ENCODE peak calls at places on chromosome 10, in four cellular contexts. T is epithelial cell of esophagus, D is psoas muscle, F is tibial artery. L is an unnamed sample.
A peak's percentile ranks its signal among the peaks of the same experiment; 100 is the strongest.

GRCh38 chr10:103722632-103723031 is 132.7 kb downstream of the SH3PXD2A start:
- DNase-seq in T (no peak), D (no peak), F (no peak), L (no peak)

GRCh38 chr10:44424298-44424697 is 39.4 kb upstream of the CXCL12 start:
- DNase-seq in T (no peak), D (no peak), F (no peak), L (no peak)

GRCh38 chr10:106387063-106387462 is 777.4 kb downstream of the SORCS1 start:
- DNase-seq in T (peak; percentile 68), D (no peak), F (no peak), L (no peak)

GRCh38 chr10:3192856-3193635 is 20.5 kb upstream of the PITRM1 start:
- DNase-seq in T (peak; percentile 64), D (no peak), F (no peak), L (no peak)

GRCh38 chr10:92662852-92663251 is 26.9 kb upstream of the HHEX start:
- DNase-seq in T (no peak), D (no peak), F (no peak), L (no peak)

GRCh38 chr10:47453435-47454293 is 30.3 kb downstream of the ANXA8 start:
- DNase-seq in T (no peak), D (no peak), F (no peak), L (no peak)

GRCh38 chr10:35201234-35201633 is 74.6 kb downstream of the CREM start:
- DNase-seq in T (no peak), D (no peak), F (no peak), L (no peak)

GRCh38 chr10:79055892-79056291 is 12.9 kb upstream of the ZMIZ1 start:
- DNase-seq in T (no peak), D (no peak), F (peak; percentile 23), L (no peak)

GRCh38 chr10:78255796-78256638 is 222.4 kb downstream of the RPS24 start:
- DNase-seq in T (peak; percentile 90), D (peak; percentile 43), F (peak; percentile 90), L (no peak)

GRCh38 chr10:71963756-71964668 is at the start of gene CHST3:
- DNase-seq in T (peak; percentile 59), D (peak; percentile 79), F (peak; percentile 92), L (peak; percentile 42)

GRCh38 chr10:115975031-115975430 is 298.0 kb downstream of the GFRA1 start:
- DNase-seq in T (no peak), D (no peak), F (no peak), L (no peak)

GRCh38 chr10:7538970-7539694 is 127.6 kb downstream of the ITIH5 start:
- DNase-seq in T (no peak), D (no peak), F (no peak), L (no peak)

GRCh38 chr10:79562135-79562756 is 2.0 kb upstream of the SFTPA2 start:
- DNase-seq in T (peak; percentile 69), D (peak; percentile 54), F (no peak), L (peak; percentile 78)

GRCh38 chr10:112782176-112782907 is 167.7 kb upstream of the TCF7L2 start:
- DNase-seq in T (no peak), D (peak; percentile 58), F (peak; percentile 79), L (no peak)

GRCh38 chr10:23457632-23458417 is 18.9 kb downstream of the OTUD1 start:
- DNase-seq in T (no peak), D (no peak), F (no peak), L (no peak)

GRCh38 chr10:76257816-76258215 is 826.4 kb downstream of the LRMDA start:
- DNase-seq in T (peak; percentile 77), D (no peak), F (no peak), L (no peak)

GRCh38 chr10:115963848-115964247 is 309.2 kb downstream of the GFRA1 start:
- DNase-seq in T (no peak), D (no peak), F (no peak), L (peak; percentile 48)

GRCh38 chr10:127797339-127797738 is 60.4 kb downstream of the FOXI2 start:
- DNase-seq in T (no peak), D (no peak), F (no peak), L (no peak)

GRCh38 chr10:24720096-24720495 is 3.6 kb downstream of the ARHGAP21 start:
- DNase-seq in T (peak; percentile 53), D (no peak), F (no peak), L (no peak)

GRCh38 chr10:119429771-119430170 is 112.7 kb downstream of the RGS10 start:
- DNase-seq in T (no peak), D (no peak), F (no peak), L (no peak)

GRCh38 chr10:91061608-91062007 is 140.7 kb upstream of the ANKRD1 start:
- DNase-seq in T (no peak), D (no peak), F (no peak), L (no peak)

GRCh38 chr10:59234194-59234593 is 57.8 kb downstream of the PHYHIPL start:
- DNase-seq in T (no peak), D (no peak), F (no peak), L (no peak)

GRCh38 chr10:101668566-101668965 is 26.4 kb downstream of the FBXW4 start:
- DNase-seq in T (no peak), D (no peak), F (no peak), L (peak; percentile 25)

GRCh38 chr10:94180576-94180975 is 182.2 kb downstream of the NOC3L start:
- DNase-seq in T (no peak), D (no peak), F (no peak), L (peak; percentile 56)

GRCh38 chr10:49616421-49617230 is 2.8 kb downstream of the CHAT start:
- DNase-seq in T (no peak), D (no peak), F (peak; percentile 49), L (peak; percentile 41)

GRCh38 chr10:29851241-29851640 is 208.1 kb downstream of the JCAD start:
- DNase-seq in T (no peak), D (no peak), F (no peak), L (no peak)

GRCh38 chr10:29849886-29850285 is 209.5 kb downstream of the JCAD start:
- DNase-seq in T (no peak), D (no peak), F (no peak), L (no peak)

GRCh38 chr10:29850371-29850770 is 209.0 kb downstream of the JCAD start:
- DNase-seq in T (no peak), D (no peak), F (no peak), L (no peak)

GRCh38 chr10:29846881-29847280 is 212.1 kb upstream of the SVIL start:
- DNase-seq in T (no peak), D (no peak), F (no peak), L (no peak)

DNA sequence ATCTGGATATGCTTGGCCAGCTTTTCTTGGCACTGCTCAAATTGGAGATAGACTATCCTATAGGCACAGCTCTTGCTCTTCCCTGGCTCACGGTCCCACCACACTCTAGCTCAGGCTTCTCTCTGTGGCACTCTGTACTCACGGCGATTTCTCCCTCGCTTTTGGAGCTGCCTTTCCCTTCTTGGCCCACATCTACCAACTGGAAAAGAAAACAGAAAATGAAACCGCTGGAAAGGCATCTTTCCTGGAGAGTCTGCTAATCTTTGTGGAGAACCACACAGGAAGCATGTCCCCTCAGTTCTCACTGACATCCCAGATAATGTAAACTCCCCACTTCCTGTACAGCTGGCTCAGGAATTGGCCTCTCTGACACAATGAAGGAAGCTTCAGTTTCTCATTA is 210.0 kb downstream of the JCAD start:
- DNase-seq in T (no peak), D (no peak), F (no peak), L (no peak)
- H3K4me3 ChIP-seq in T (no peak overlapping the region), D (no peak overlapping the region), F (peak overlapping the region; percentile 28), L (no peak overlapping the region)

GRCh38 chr10:99520040-99520803 is 12.5 kb upstream of the NKX2-3 start:
- DNase-seq in T (no peak), D (no peak), F (no peak), L (no peak)
- H3K4me3 ChIP-seq in T (no peak overlapping the region), D (no peak overlapping the region), F (no peak overlapping the region), L (no peak overlapping the region)

DNA sequence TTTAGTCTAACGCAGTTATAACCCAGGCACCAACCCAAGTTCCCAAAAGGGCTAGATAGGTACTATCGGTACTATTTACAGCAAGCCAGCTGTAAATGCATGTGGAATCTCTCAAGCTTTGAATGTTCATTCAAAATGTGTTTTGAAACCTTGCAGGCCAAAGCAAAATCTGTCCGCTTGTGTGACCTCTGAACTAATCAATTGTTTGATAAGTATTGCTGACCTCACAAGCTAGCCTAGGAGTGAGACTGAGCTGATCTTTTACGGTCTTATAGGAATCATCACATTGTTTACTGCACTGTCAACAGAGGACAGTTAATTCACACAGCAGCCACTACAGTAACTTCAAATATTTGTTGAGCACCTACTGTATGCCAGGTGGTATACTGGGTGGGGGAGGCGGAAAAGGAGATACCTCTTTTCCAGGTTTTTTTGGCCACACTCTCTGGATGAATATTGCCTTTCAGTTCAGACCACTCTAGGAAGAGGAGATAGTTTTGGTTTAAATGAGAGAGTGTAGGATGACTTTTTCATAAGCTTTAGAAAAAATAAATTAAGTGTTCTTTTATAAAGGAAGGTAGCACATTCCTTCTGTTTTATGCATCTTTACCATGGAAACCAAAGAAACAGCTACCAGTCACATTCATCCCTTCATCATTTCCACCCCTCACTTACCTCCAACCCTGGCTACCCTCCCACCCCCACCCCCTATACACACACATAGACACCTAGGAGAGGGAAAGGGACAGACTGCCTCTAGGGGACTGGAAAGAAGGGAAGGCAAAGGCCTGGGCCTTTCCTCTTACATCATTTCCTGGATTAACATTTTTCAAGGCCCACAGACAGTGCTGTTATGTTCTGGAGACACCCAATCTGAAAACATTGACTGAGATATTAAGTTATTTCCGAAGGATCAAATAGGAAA is 2.4 kb downstream of the PAPSS2 start:
- DNase-seq in T (no peak), D (no peak), F (no peak), L (no peak)
- H3K4me3 ChIP-seq in T (no peak overlapping the region), D (peak overlapping the region; percentile 67), F (peak overlapping the region; percentile 96), L (no peak overlapping the region)

GRCh38 chr10:26699631-26700030 is 2.1 kb downstream of the PDSS1 start:
- DNase-seq in T (no peak), D (no peak), F (no peak), L (no peak)
- H3K4me3 ChIP-seq in T (no peak overlapping the region), D (no peak overlapping the region), F (no peak overlapping the region), L (no peak overlapping the region)

DNA sequence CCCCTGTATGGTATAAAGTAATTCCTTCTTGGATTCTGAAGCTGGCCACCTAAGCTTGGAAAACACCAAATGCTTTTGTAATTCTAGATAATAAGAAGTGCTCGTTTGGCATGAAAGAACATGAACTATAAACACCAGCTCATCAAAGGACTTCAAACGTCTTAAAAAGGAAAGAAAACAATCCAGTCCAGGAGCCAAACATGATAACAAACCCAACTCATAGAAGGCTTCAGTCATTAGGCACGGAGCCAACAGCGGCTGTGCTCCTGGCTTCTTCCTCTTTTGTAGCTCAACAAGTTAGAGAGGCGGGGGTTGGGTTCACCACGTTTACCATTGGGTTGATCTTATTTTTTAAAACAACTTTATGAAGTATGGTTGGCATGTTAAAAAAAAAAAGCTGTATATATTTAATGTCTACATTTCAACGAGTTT is 56.4 kb upstream of the ECHDC3 start:
- DNase-seq in T (peak; percentile 88), D (peak; percentile 62), F (peak; percentile 69), L (no peak)
- H3K4me3 ChIP-seq in T (no peak overlapping the region), D (no peak overlapping the region), F (no peak overlapping the region), L (no peak overlapping the region)

L was measured in WERI-Rb-1.